ENCODE peak calls at places on chromosomes 2 and 18, in six cellular contexts. One of them, this sample, is unnamed.

GRCh38 chr2:165240927-165241326 is 1.7 kb downstream of the SCN2A start:
- DNase-seq in PC-9: no peak
- DNase-seq in AG04449: no peak
- DNase-seq in Peyer's patch: no peak
- DNase-seq in ovary: no peak
- DNase-seq in endodermal cell: no peak
- DNase-seq in this sample: no peak

GRCh38 chr2:217314021-217314460 is 454.2 kb upstream of the TNP1 start:
- DNase-seq in Peyer's patch: no peak
- DNase-seq in endodermal cell: no peak
- DNase-seq in PC-9: no peak
- DNase-seq in ovary: no peak
- DNase-seq in AG04449: no peak
- DNase-seq in this sample: no peak

GRCh38 chr2:46389417-46389916 is 89.9 kb upstream of the TMEM247 start:
- DNase-seq in AG04449: no peak
- DNase-seq in ovary: no peak
- DNase-seq in PC-9: no peak
- DNase-seq in endodermal cell: peak
- DNase-seq in Peyer's patch: no peak
- DNase-seq in this sample: no peak

GRCh38 chr2:48107326-48107925 is 201.1 kb upstream of the FBXO11 start:
- DNase-seq in ovary: no peak
- DNase-seq in Peyer's patch: no peak
- DNase-seq in PC-9: peak
- DNase-seq in AG04449: no peak
- DNase-seq in endodermal cell: peak
- DNase-seq in this sample: no peak

GRCh38 chr18:2526320-2526719 is 45.0 kb downstream of the METTL4 start:
- DNase-seq in Peyer's patch: no peak
- DNase-seq in AG04449: no peak
- DNase-seq in PC-9: no peak
- DNase-seq in endodermal cell: no peak
- DNase-seq in ovary: no peak
- DNase-seq in this sample: no peak

GRCh38 chr2:201402651-201403573 is 45.8 kb upstream of the FLACC1 start:
- DNase-seq in ovary: no peak
- DNase-seq in PC-9: no peak
- DNase-seq in endodermal cell: no peak
- DNase-seq in AG04449: peak
- DNase-seq in Peyer's patch: no peak
- DNase-seq in this sample: no peak

GRCh38 chr2:173997269-173997668 is 32.1 kb upstream of the SP3 start:
- DNase-seq in ovary: peak
- DNase-seq in PC-9: no peak
- DNase-seq in AG04449: no peak
- DNase-seq in Peyer's patch: peak
- DNase-seq in endodermal cell: no peak
- DNase-seq in this sample: peak

GRCh38 chr2:171210864-171211431 is 50.3 kb upstream of the TLK1 start:
- DNase-seq in AG04449: no peak
- DNase-seq in PC-9: no peak
- DNase-seq in endodermal cell: no peak
- DNase-seq in Peyer's patch: no peak
- DNase-seq in ovary: no peak
- DNase-seq in this sample: no peak

GRCh38 chr18:12990128-12990485 is 1.1 kb upstream of the CEP192 start:
- DNase-seq in Peyer's patch: no peak
- DNase-seq in PC-9: no peak
- DNase-seq in ovary: no peak
- DNase-seq in AG04449: no peak
- DNase-seq in endodermal cell: no peak
- DNase-seq in this sample: no peak

GRCh38 chr18:12990662-12990976 is 543 bp upstream of the CEP192 start:
- DNase-seq in Peyer's patch: no peak
- DNase-seq in ovary: no peak
- DNase-seq in PC-9: no peak
- DNase-seq in endodermal cell: no peak
- DNase-seq in AG04449: no peak
- DNase-seq in this sample: no peak

GRCh38 chr18:12989397-12990127 is 1.6 kb upstream of the CEP192 start:
- DNase-seq in PC-9: no peak
- DNase-seq in AG04449: no peak
- DNase-seq in Peyer's patch: no peak
- DNase-seq in endodermal cell: no peak
- DNase-seq in ovary: no peak
- DNase-seq in this sample: no peak

GRCh38 chr18:12991839-12992216 is 666 bp downstream of the CEP192 start:
- DNase-seq in PC-9: no peak
- DNase-seq in Peyer's patch: no peak
- DNase-seq in ovary: no peak
- DNase-seq in endodermal cell: no peak
- DNase-seq in AG04449: no peak
- DNase-seq in this sample: no peak

DNA sequence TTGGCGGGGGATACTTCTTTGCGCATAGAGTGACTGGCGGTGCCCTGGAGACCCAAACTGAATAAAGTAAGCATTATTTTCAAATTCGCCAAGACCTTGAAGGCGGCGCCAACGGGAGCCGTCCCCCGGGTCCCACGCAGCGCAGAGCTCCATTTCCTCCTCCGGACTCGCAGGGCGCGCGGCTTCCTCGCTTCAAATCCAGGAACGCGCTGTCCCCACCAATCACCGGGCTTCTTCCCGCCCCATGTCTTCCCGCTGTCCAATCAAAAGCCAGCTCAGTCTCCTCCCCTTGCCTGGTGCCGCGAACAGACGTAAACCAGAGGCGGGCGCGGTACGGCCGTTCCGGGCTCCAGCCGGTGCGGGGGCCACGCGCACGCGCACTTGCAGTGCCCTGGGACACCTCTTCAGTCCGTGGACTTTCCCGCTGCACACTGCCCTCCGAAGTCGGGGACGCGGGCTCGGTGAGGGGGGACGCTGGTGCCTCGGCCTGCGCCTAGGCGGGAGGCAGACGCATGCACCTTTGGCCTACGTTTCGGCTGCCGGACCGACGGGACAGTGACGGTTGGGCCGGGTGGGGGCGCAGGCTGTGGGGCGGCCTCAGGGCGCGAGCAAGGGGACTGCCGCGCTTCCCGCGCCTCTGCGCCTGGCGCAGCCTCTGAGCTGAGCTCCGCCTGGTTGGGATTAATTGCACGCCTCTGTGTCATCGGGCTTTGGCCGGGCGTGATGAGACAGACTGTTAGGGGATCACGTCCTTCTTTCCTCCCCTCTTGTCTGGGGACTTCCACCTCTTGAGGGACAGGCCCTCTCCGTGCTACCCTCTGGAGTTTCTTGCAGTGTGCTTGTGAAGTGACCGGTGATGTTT is at the start of gene CEP192:
- DNase-seq in Peyer's patch: peak
- DNase-seq in AG04449: peak
- DNase-seq in PC-9: peak
- DNase-seq in ovary: peak
- DNase-seq in endodermal cell: peak
- DNase-seq in this sample: peak
- TF ChIP-seq CTCF in Peyer's patch: no peak
- TF ChIP-seq CTCF in AG04449: peak
- TF ChIP-seq CTCF in PC-9: no peak
- TF ChIP-seq CTCF in ovary: peak
- TF ChIP-seq CTCF in endodermal cell: peak
- TF ChIP-seq CTCF in this sample: no peak

DNA sequence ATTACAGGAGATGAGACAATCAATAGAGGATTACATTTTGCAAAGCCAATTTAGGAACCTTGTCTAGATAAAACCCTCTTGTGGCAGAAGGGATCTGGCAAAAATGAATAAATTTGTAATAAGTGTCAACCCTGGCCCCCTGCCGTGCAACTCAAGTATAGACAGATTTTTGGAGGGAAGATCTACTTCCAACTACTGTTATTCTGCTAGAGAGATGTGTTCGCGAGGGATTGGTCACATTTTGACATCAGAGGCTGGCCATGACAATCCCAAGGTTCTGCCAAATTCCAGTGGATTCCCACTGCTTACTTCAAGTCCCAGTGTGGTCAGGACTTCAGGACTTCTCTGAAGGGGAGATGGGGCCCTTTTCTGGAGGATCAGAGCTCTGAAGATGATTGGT is 192.6 kb downstream of the SH3RF3 start:
- DNase-seq in Peyer's patch: no peak
- DNase-seq in AG04449: no peak
- DNase-seq in endodermal cell: no peak
- DNase-seq in ovary: no peak
- DNase-seq in PC-9: no peak
- DNase-seq in this sample: no peak
- TF ChIP-seq CTCF in Peyer's patch: no peak
- TF ChIP-seq CTCF in AG04449: no peak
- TF ChIP-seq CTCF in endodermal cell: no peak
- TF ChIP-seq CTCF in ovary: no peak
- TF ChIP-seq CTCF in PC-9: no peak
- TF ChIP-seq CTCF in this sample: no peak

GRCh38 chr18:53864758-53865157 is 359.7 kb downstream of the MBD2 start:
- DNase-seq in endodermal cell: no peak
- DNase-seq in AG04449: no peak
- DNase-seq in ovary: no peak
- DNase-seq in Peyer's patch: no peak
- DNase-seq in PC-9: no peak
- DNase-seq in this sample: no peak
- TF ChIP-seq CTCF in endodermal cell: peak
- TF ChIP-seq CTCF in AG04449: no peak
- TF ChIP-seq CTCF in ovary: no peak
- TF ChIP-seq CTCF in Peyer's patch: no peak
- TF ChIP-seq CTCF in PC-9: no peak
- TF ChIP-seq CTCF in this sample: no peak

GRCh38 chr18:45014047-45014501 is 333.4 kb downstream of the SETBP1 start:
- DNase-seq in ovary: peak
- DNase-seq in PC-9: peak
- DNase-seq in AG04449: peak
- DNase-seq in Peyer's patch: no peak
- DNase-seq in endodermal cell: peak
- DNase-seq in this sample: no peak

GRCh38 chr18:45009766-45010165 is 329.1 kb downstream of the SETBP1 start:
- DNase-seq in PC-9: no peak
- DNase-seq in Peyer's patch: no peak
- DNase-seq in ovary: no peak
- DNase-seq in endodermal cell: no peak
- DNase-seq in AG04449: no peak
- DNase-seq in this sample: no peak

GRCh38 chr18:45008694-45009372 is 328.1 kb downstream of the SETBP1 start:
- DNase-seq in AG04449: no peak
- DNase-seq in ovary: no peak
- DNase-seq in Peyer's patch: no peak
- DNase-seq in PC-9: no peak
- DNase-seq in endodermal cell: no peak
- DNase-seq in this sample: no peak

GRCh38 chr18:45007531-45007930 is 326.8 kb downstream of the SETBP1 start:
- DNase-seq in Peyer's patch: no peak
- DNase-seq in ovary: no peak
- DNase-seq in AG04449: no peak
- DNase-seq in endodermal cell: no peak
- DNase-seq in PC-9: no peak
- DNase-seq in this sample: no peak

GRCh38 chr18:45012286-45012685 is 331.6 kb downstream of the SETBP1 start:
- DNase-seq in Peyer's patch: no peak
- DNase-seq in PC-9: no peak
- DNase-seq in ovary: no peak
- DNase-seq in AG04449: no peak
- DNase-seq in endodermal cell: no peak
- DNase-seq in this sample: no peak
- TF ChIP-seq CTCF in Peyer's patch: no peak
- TF ChIP-seq CTCF in PC-9: no peak
- TF ChIP-seq CTCF in ovary: no peak
- TF ChIP-seq CTCF in AG04449: no peak
- TF ChIP-seq CTCF in endodermal cell: no peak
- TF ChIP-seq CTCF in this sample: no peak

GRCh38 chr2:73746015-73746876 is 9.1 kb upstream of the TPRKB start:
- DNase-seq in Peyer's patch: no peak
- DNase-seq in AG04449: no peak
- DNase-seq in endodermal cell: peak
- DNase-seq in ovary: no peak
- DNase-seq in PC-9: no peak
- DNase-seq in this sample: no peak
- TF ChIP-seq CTCF in Peyer's patch: no peak
- TF ChIP-seq CTCF in AG04449: no peak
- TF ChIP-seq CTCF in endodermal cell: peak
- TF ChIP-seq CTCF in ovary: no peak
- TF ChIP-seq CTCF in PC-9: no peak
- TF ChIP-seq CTCF in this sample: no peak